ENCODE peak calls at places on chromosomes 11 and 22, in four cellular contexts. One of them, this sample, is unnamed.

GRCh38 chr11:102387056-102387781 is 40.2 kb downstream of the BIRC2 start:
- DNase-seq in HepG2: no peak
- DNase-seq in GM12878: no peak
- DNase-seq in H1: no peak
- DNase-seq in this sample: no peak

GRCh38 chr11:125348141-125348651 is 147.9 kb downstream of the FEZ1 start:
- DNase-seq in HepG2: no peak
- DNase-seq in GM12878: no peak
- DNase-seq in H1: no peak
- DNase-seq in this sample: no peak

GRCh38 chr11:19419021-19419750 is 178.4 kb upstream of the E2F8 start:
- DNase-seq in HepG2: no peak
- DNase-seq in GM12878: no peak
- DNase-seq in H1: no peak
- DNase-seq in this sample: no peak

GRCh38 chr11:131511794-131512193 is 141.4 kb downstream of the NTM start:
- DNase-seq in HepG2: peak
- DNase-seq in GM12878: no peak
- DNase-seq in H1: peak
- DNase-seq in this sample: peak

GRCh38 chr11:129681344-129682114 is 134.1 kb upstream of the TMEM45B start:
- DNase-seq in HepG2: no peak
- DNase-seq in GM12878: no peak
- DNase-seq in H1: no peak
- DNase-seq in this sample: no peak

GRCh38 chr11:60657880-60658279 is 41.5 kb upstream of the MS4A8 start:
- DNase-seq in HepG2: peak
- DNase-seq in GM12878: no peak
- DNase-seq in H1: no peak
- DNase-seq in this sample: no peak

GRCh38 chr11:2515401-2516275 is 70.8 kb downstream of the KCNQ1 start:
- DNase-seq in HepG2: no peak
- DNase-seq in GM12878: no peak
- DNase-seq in H1: no peak
- DNase-seq in this sample: no peak

GRCh38 chr11:33667819-33668467 is 32.7 kb downstream of the C11orf91 start:
- DNase-seq in HepG2: no peak
- DNase-seq in GM12878: no peak
- DNase-seq in H1: no peak
- DNase-seq in this sample: no peak

GRCh38 chr11:12402691-12403120 is 25.3 kb downstream of the PARVA start:
- DNase-seq in HepG2: no peak
- DNase-seq in GM12878: no peak
- DNase-seq in H1: no peak
- DNase-seq in this sample: no peak

GRCh38 chr22:26214466-26214865 is 45.2 kb downstream of the SEZ6L start:
- DNase-seq in HepG2: no peak
- DNase-seq in GM12878: no peak
- DNase-seq in H1: no peak
- DNase-seq in this sample: no peak

GRCh38 chr11:2771758-2772466 is 72.1 kb upstream of the KCNQ1OT1 start:
- DNase-seq in HepG2: no peak
- DNase-seq in GM12878: no peak
- DNase-seq in H1: no peak
- DNase-seq in this sample: no peak

GRCh38 chr11:86274503-86274902 is 27.5 kb upstream of the HIKESHI start:
- DNase-seq in HepG2: peak
- DNase-seq in GM12878: no peak
- DNase-seq in H1: no peak
- DNase-seq in this sample: peak

GRCh38 chr11:120565436-120566155 is 54.0 kb downstream of the GRIK4 start:
- DNase-seq in HepG2: no peak
- DNase-seq in GM12878: no peak
- DNase-seq in H1: no peak
- DNase-seq in this sample: no peak

GRCh38 chr22:32565002-32565339 is 90.4 kb downstream of the FBXO7 start:
- DNase-seq in HepG2: no peak
- DNase-seq in GM12878: no peak
- DNase-seq in H1: no peak
- DNase-seq in this sample: no peak

GRCh38 chr11:23539556-23539955 is 679.3 kb upstream of the CCDC179 start:
- DNase-seq in HepG2: no peak
- DNase-seq in GM12878: no peak
- DNase-seq in H1: no peak
- DNase-seq in this sample: no peak

GRCh38 chr11:115659061-115659963 is 155.1 kb upstream of the CADM1 start:
- DNase-seq in HepG2: no peak
- DNase-seq in GM12878: no peak
- DNase-seq in H1: no peak
- DNase-seq in this sample: peak

GRCh38 chr11:116929393-116930090 is 92.1 kb upstream of the APOA1 start:
- DNase-seq in HepG2: peak
- DNase-seq in GM12878: no peak
- DNase-seq in H1: no peak
- DNase-seq in this sample: no peak

GRCh38 chr22:46941958-46942815 is 179.7 kb downstream of the TBC1D22A start:
- DNase-seq in HepG2: no peak
- DNase-seq in GM12878: no peak
- DNase-seq in H1: no peak
- DNase-seq in this sample: no peak

GRCh38 chr22:30301995-30302809 is 12.9 kb upstream of the CASTOR1 start:
- DNase-seq in HepG2: no peak
- DNase-seq in GM12878: no peak
- DNase-seq in H1: no peak
- DNase-seq in this sample: no peak

GRCh38 chr11:19872526-19873135 is 160.0 kb downstream of the NAV2 start:
- DNase-seq in HepG2: no peak
- DNase-seq in GM12878: no peak
- DNase-seq in H1: peak
- DNase-seq in this sample: no peak

GRCh38 chr11:68313574-68314202 is 1.3 kb downstream of the LRP5 start:
- DNase-seq in HepG2: peak
- DNase-seq in GM12878: no peak
- DNase-seq in H1: no peak
- DNase-seq in this sample: no peak

GRCh38 chr11:68312780-68313573 is 586 bp downstream of the LRP5 start:
- DNase-seq in HepG2: no peak
- DNase-seq in GM12878: no peak
- DNase-seq in H1: no peak
- DNase-seq in this sample: no peak

GRCh38 chr11:68311155-68312116 is 955 bp upstream of the LRP5 start:
- DNase-seq in HepG2: no peak
- DNase-seq in GM12878: no peak
- DNase-seq in H1: no peak
- DNase-seq in this sample: no peak

GRCh38 chr11:68314203-68314885 is 2.0 kb downstream of the LRP5 start:
- DNase-seq in HepG2: no peak
- DNase-seq in GM12878: no peak
- DNase-seq in H1: no peak
- DNase-seq in this sample: no peak

DNA sequence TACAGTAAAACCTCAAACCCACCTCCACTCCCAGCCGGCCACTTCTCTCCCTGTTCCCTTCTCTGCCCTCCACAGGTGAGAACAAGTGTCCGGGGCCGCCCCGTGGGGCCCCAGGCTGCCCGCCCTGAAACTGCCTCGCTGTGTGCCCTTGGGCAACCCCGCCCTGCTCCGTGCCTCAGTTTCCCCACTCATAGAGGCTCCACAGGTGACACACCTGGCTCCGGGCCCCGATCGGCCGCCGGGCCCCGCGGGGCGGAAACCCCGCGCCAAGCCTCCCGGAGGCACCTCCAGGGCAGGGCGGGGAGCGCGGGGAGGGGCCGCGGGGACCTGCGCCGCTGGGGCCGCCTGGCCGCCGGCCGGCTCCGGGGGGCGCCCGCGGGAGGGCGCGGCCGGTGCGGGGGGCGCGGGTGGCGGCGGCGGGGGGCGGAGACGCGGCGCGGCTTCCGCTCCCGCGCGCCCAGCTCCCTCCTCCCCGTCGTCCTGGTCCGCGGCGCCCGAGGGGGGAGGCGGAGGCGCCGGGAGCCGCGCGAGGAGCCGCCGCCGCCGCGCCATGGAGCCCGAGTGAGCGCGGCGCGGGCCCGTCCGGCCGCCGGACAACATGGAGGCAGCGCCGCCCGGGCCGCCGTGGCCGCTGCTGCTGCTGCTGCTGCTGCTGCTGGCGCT is at the start of gene LRP5:
- DNase-seq in HepG2: no peak
- DNase-seq in GM12878: no peak
- DNase-seq in H1: no peak
- DNase-seq in this sample: peak
- TF ChIP-seq SP1 in HepG2: no peak
- TF ChIP-seq SP1 in GM12878: no peak
- TF ChIP-seq SP1 in H1: no peak
- TF ChIP-seq SP1 in this sample: no peak

GRCh38 chr22:39524753-39525657 is 4.6 kb downstream of the ATF4 start:
- DNase-seq in HepG2: no peak
- DNase-seq in GM12878: no peak
- DNase-seq in H1: no peak
- DNase-seq in this sample: no peak
- TF ChIP-seq SUZ12 in HepG2: no peak
- TF ChIP-seq SUZ12 in GM12878: no peak
- TF ChIP-seq SUZ12 in H1: no peak
- TF ChIP-seq SUZ12 in this sample: no peak

GRCh38 chr22:41856484-41856883 is 23.6 kb downstream of the SREBF2 start:
- DNase-seq in HepG2: no peak
- DNase-seq in GM12878: no peak
- DNase-seq in H1: no peak
- DNase-seq in this sample: no peak

GRCh38 chr22:41862160-41862529 is 29.2 kb downstream of the SREBF2 start:
- DNase-seq in HepG2: peak
- DNase-seq in GM12878: peak
- DNase-seq in H1: no peak
- DNase-seq in this sample: no peak

GRCh38 chr22:41857160-41857859 is 24.4 kb downstream of the SREBF2 start:
- DNase-seq in HepG2: peak
- DNase-seq in GM12878: peak
- DNase-seq in H1: peak
- DNase-seq in this sample: peak

GRCh38 chr22:41862530-41863266 is 29.8 kb downstream of the SREBF2 start:
- DNase-seq in HepG2: no peak
- DNase-seq in GM12878: peak
- DNase-seq in H1: no peak
- DNase-seq in this sample: no peak

GRCh38 chr22:41857860-41858199 is 24.9 kb downstream of the SREBF2 start:
- DNase-seq in HepG2: no peak
- DNase-seq in GM12878: no peak
- DNase-seq in H1: no peak
- DNase-seq in this sample: no peak
- TF ChIP-seq SP1 in HepG2: no peak
- TF ChIP-seq SP1 in GM12878: no peak
- TF ChIP-seq SP1 in H1: no peak
- TF ChIP-seq SP1 in this sample: no peak

GRCh38 chr11:31824791-31825452 is 13.8 kb upstream of the PAX6 start:
- DNase-seq in HepG2: no peak
- DNase-seq in GM12878: no peak
- DNase-seq in H1: no peak
- DNase-seq in this sample: no peak

GRCh38 chr11:31825453-31826391 is 14.6 kb upstream of the PAX6 start:
- DNase-seq in HepG2: no peak
- DNase-seq in GM12878: no peak
- DNase-seq in H1: no peak
- DNase-seq in this sample: no peak

GRCh38 chr11:31828217-31828616 is 17.1 kb upstream of the PAX6 start:
- DNase-seq in HepG2: no peak
- DNase-seq in GM12878: no peak
- DNase-seq in H1: no peak
- DNase-seq in this sample: no peak

GRCh38 chr11:31826530-31827438 is 15.7 kb upstream of the PAX6 start:
- DNase-seq in HepG2: no peak
- DNase-seq in GM12878: no peak
- DNase-seq in H1: no peak
- DNase-seq in this sample: no peak

DNA sequence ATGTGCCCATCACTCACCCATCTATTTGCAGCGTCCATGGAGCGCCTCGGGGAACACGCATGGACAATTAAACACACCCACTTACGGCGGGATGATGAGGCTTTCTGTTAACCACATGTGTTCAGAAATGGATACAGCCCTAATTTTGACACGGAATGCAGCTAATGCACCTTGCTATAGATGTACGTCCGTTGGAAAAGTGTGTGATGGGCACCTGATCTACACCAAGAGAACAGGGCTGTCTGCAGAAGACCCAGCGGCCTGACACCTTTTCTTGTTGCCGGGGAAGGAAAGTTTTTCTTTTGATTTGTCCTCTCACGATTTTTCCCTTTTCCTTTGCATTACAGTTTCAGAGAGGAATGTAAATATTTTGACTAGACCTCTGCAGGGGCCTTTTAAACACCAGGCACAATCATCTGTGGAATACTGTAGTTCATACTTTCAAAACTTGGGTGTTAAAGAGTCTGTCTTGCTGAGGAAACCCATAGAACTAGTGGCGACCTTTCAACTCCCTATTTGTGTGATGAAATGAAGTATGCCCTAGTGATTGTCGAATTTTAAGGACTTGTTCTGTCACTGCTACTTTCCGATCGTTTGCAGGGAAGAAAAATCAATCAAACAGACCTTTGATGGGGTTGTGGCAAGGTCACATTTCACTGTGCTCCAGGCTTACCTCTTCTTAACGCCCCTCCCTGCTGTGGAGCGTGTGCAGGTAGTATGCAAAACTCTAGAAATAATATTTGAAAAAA is 16.5 kb upstream of the PAX6 start:
- DNase-seq in HepG2: no peak
- DNase-seq in GM12878: no peak
- DNase-seq in H1: no peak
- DNase-seq in this sample: no peak
- TF ChIP-seq SUZ12 in HepG2: no peak
- TF ChIP-seq SUZ12 in GM12878: no peak
- TF ChIP-seq SUZ12 in H1: peak
- TF ChIP-seq SUZ12 in this sample: no peak